ENCODE peak calls at places on chromosomes 16 and 17, in ten cellular contexts. B is activated CD4-positive, alpha-beta T cell treated with anti-CD3 and anti-CD28 coated beads, Interleukin-2, amount 10 ng/mL, durations not matched to agents 7 days and 5 days; R is cardiac fibroblast; M is germinal center; G is small intestine; H is activated naive CD4-positive, alpha-beta T cell treated with anti-CD3 and anti-CD28 coated beads, Interleukin-2, amount 50 U/mL, for 16 hours; V is stromal cell of bone marrow; Y is HS-5; D is foreskin fibroblast; X is left cardiac atrium. L is an unnamed sample.

GRCh38 chr16:86427327-86427935 is 82.9 kb upstream of the FOXF1 start:
- DNase-seq in R (no peak), G (peak), M (no peak), H (no peak), X (no peak), V (no peak), D (no peak), B (no peak), Y (no peak), L (no peak)

GRCh38 chr17:48522990-48523389 is 7.8 kb downstream of the HOXB1 start:
- DNase-seq in M (no peak), H (no peak), D (no peak), V (no peak), Y (no peak), X (no peak), R (no peak), B (no peak), G (no peak), L (no peak)

GRCh38 chr16:67959520-67959919 is 8.9 kb downstream of the SLC12A4 start:
- DNase-seq in R (peak), M (no peak), D (peak), G (peak), B (no peak), Y (no peak), X (peak), H (no peak), V (peak), L (peak)

GRCh38 chr16:73057369-73058210 is 9.7 kb upstream of the ZFHX3 start:
- DNase-seq in B (no peak), Y (no peak), G (no peak), V (no peak), M (peak), R (peak), D (no peak), H (no peak), X (peak), L (peak)

GRCh38 chr17:65487161-65487560 is 74.3 kb downstream of the AXIN2 start:
- DNase-seq in H (no peak), Y (no peak), B (no peak), X (no peak), V (no peak), R (no peak), D (no peak), G (no peak), M (no peak), L (no peak)

GRCh38 chr17:48100591-48101011 is 677 bp downstream of the CBX1 start:
- DNase-seq in Y (peak), M (no peak), X (peak), D (peak), R (peak), H (peak), B (no peak), G (peak), V (no peak), L (peak)

GRCh38 chr16:50093607-50094570 is 28.1 kb downstream of the HEATR3 start:
- DNase-seq in M (no peak), R (peak), X (peak), B (no peak), D (peak), V (peak), Y (no peak), H (no peak), G (peak), L (peak)

GRCh38 chr16:87924041-87924851 is 12.1 kb downstream of the CA5A start:
- DNase-seq in Y (no peak), R (no peak), M (peak), V (no peak), H (no peak), B (no peak), D (no peak), X (no peak), G (no peak), L (no peak)

GRCh38 chr17:41967141-41967920 is 736 bp downstream of the CNP start:
- DNase-seq in G (no peak), X (no peak), B (peak), M (peak), H (peak), R (peak), V (no peak), D (no peak), Y (no peak), L (peak)

GRCh38 chr16:28524544-28525179 is 14.1 kb downstream of the NUPR1 start:
- DNase-seq in Y (no peak), M (no peak), V (no peak), B (no peak), G (no peak), D (no peak), X (no peak), R (no peak), H (no peak), L (peak)

L was measured in right lobe of liver.